ENCODE peak calls at places on chromosomes 12 and 14, in four cellular contexts. One of them, this sample, is unnamed.
A peak's percentile ranks its signal among the peaks of the same experiment; 100 is the strongest.

GRCh38 chr12:82862069-82862841 is 175.5 kb downstream of the TMTC2 start:
- DNase-seq in NT2/D1: no peak
- DNase-seq in stomach: no peak
- DNase-seq in spleen: no peak
- DNase-seq in this sample: no peak

GRCh38 chr12:64452559-64453329 is 824 bp downstream of the TBK1 start:
- DNase-seq in NT2/D1: no peak
- DNase-seq in stomach: peak; percentile 33
- DNase-seq in spleen: no peak
- DNase-seq in this sample: peak; percentile 73

GRCh38 chr14:96362071-96362964 is 823 bp downstream of the ATG2B start:
- DNase-seq in NT2/D1: peak; percentile 0
- DNase-seq in stomach: peak; percentile 44
- DNase-seq in spleen: peak; percentile 74
- DNase-seq in this sample: peak; percentile 94

GRCh38 chr12:69059465-69060457 is 126.8 kb upstream of the CPM start:
- DNase-seq in NT2/D1: no peak
- DNase-seq in stomach: no peak
- DNase-seq in spleen: no peak
- DNase-seq in this sample: no peak

GRCh38 chr12:83821967-83822366 is 1090.6 kb downstream of the SLC6A15 start:
- DNase-seq in NT2/D1: no peak
- DNase-seq in stomach: no peak
- DNase-seq in spleen: no peak
- DNase-seq in this sample: no peak

GRCh38 chr12:57242691-57243454 is 8.1 kb downstream of the STAC3 start:
- DNase-seq in NT2/D1: peak; percentile 90
- DNase-seq in stomach: peak; percentile 63
- DNase-seq in spleen: peak; percentile 89
- DNase-seq in this sample: peak; percentile 97

GRCh38 chr12:88420460-88420859 is 159.8 kb downstream of the KITLG start:
- DNase-seq in NT2/D1: no peak
- DNase-seq in stomach: no peak
- DNase-seq in spleen: no peak
- DNase-seq in this sample: no peak

GRCh38 chr12:79121486-79121885 is 256.9 kb downstream of the SYT1 start:
- DNase-seq in NT2/D1: no peak
- DNase-seq in stomach: no peak
- DNase-seq in spleen: no peak
- DNase-seq in this sample: peak; percentile 57

GRCh38 chr12:4157122-4157521 is 116.4 kb upstream of the CCND2 start:
- DNase-seq in NT2/D1: no peak
- DNase-seq in stomach: no peak
- DNase-seq in spleen: no peak
- DNase-seq in this sample: no peak

GRCh38 chr12:69655616-69656336 is 43.3 kb downstream of the BEST3 start:
- DNase-seq in NT2/D1: no peak
- DNase-seq in stomach: no peak
- DNase-seq in spleen: no peak
- DNase-seq in this sample: no peak

GRCh38 chr12:67151891-67152290 is 117.3 kb upstream of the CAND1 start:
- DNase-seq in NT2/D1: no peak
- DNase-seq in stomach: no peak
- DNase-seq in spleen: no peak
- DNase-seq in this sample: no peak

GRCh38 chr12:93323625-93324165 is 54.0 kb upstream of the NUDT4 start:
- DNase-seq in NT2/D1: no peak
- DNase-seq in stomach: no peak
- DNase-seq in spleen: no peak
- DNase-seq in this sample: no peak

GRCh38 chr14:102849522-102850379 is 72.5 kb downstream of the TRAF3 start:
- DNase-seq in NT2/D1: no peak
- DNase-seq in stomach: peak; percentile 43
- DNase-seq in spleen: no peak
- DNase-seq in this sample: no peak

GRCh38 chr12:51635371-51635770 is 44.3 kb downstream of the SCN8A start:
- DNase-seq in NT2/D1: no peak
- DNase-seq in stomach: no peak
- DNase-seq in spleen: no peak
- DNase-seq in this sample: no peak

GRCh38 chr12:38056701-38057689 is 259.6 kb upstream of the ALG10B start:
- DNase-seq in NT2/D1: peak; percentile 89
- DNase-seq in stomach: no peak
- DNase-seq in spleen: no peak
- DNase-seq in this sample: no peak

GRCh38 chr12:6938353-6939186 is 5.0 kb upstream of the RNU7-1 start:
- DNase-seq in NT2/D1: no peak
- DNase-seq in stomach: no peak
- DNase-seq in spleen: peak; percentile 88
- DNase-seq in this sample: no peak

GRCh38 chr12:100229036-100229635 is 28.5 kb downstream of the ACTR6 start:
- DNase-seq in NT2/D1: no peak
- DNase-seq in stomach: no peak
- DNase-seq in spleen: no peak
- DNase-seq in this sample: peak; percentile 45

GRCh38 chr12:112111931-112112330 is 3.3 kb upstream of the NAA25 start:
- DNase-seq in NT2/D1: no peak
- DNase-seq in stomach: no peak
- DNase-seq in spleen: no peak
- DNase-seq in this sample: no peak

GRCh38 chr12:58341791-58342190 is 400.4 kb downstream of the ATP23 start:
- DNase-seq in NT2/D1: no peak
- DNase-seq in stomach: no peak
- DNase-seq in spleen: no peak
- DNase-seq in this sample: no peak

GRCh38 chr12:54300732-54301427 is at the start of gene NFE2:
- DNase-seq in NT2/D1: peak; percentile 61
- DNase-seq in stomach: peak; percentile 66
- DNase-seq in spleen: peak; percentile 92
- DNase-seq in this sample: peak; percentile 56

GRCh38 chr14:70641548-70642312 is at the start of gene TTC9:
- DNase-seq in NT2/D1: no peak
- DNase-seq in stomach: peak; percentile 31
- DNase-seq in spleen: peak; percentile 89
- DNase-seq in this sample: peak; percentile 56

GRCh38 chr14:50321009-50321660 is 9.0 kb downstream of the DMAC2L start:
- DNase-seq in NT2/D1: no peak
- DNase-seq in stomach: peak; percentile 63
- DNase-seq in spleen: no peak
- DNase-seq in this sample: peak; percentile 96

GRCh38 chr12:98420403-98420800 is 95.0 kb upstream of the TMPO start:
- DNase-seq in NT2/D1: no peak
- DNase-seq in stomach: no peak
- DNase-seq in spleen: no peak
- DNase-seq in this sample: no peak

GRCh38 chr14:100528962-100529560 is 58.2 kb downstream of the BEGAIN start:
- DNase-seq in NT2/D1: no peak
- DNase-seq in stomach: peak; percentile 24
- DNase-seq in spleen: peak; percentile 66
- DNase-seq in this sample: no peak

GRCh38 chr12:5716991-5717390 is 228.1 kb downstream of the ANO2 start:
- DNase-seq in NT2/D1: no peak
- DNase-seq in stomach: no peak
- DNase-seq in spleen: no peak
- DNase-seq in this sample: no peak

GRCh38 chr14:69084023-69084422 is 68.9 kb downstream of the DCAF5 start:
- DNase-seq in NT2/D1: no peak
- DNase-seq in stomach: no peak
- DNase-seq in spleen: no peak
- DNase-seq in this sample: no peak

GRCh38 chr14:26872510-26872909 is 274.7 kb upstream of the NOVA1 start:
- DNase-seq in NT2/D1: no peak
- DNase-seq in stomach: peak; percentile 37
- DNase-seq in spleen: no peak
- DNase-seq in this sample: no peak

GRCh38 chr14:95564060-95564459 is 29.2 kb downstream of the GLRX5 start:
- DNase-seq in NT2/D1: no peak
- DNase-seq in stomach: no peak
- DNase-seq in spleen: no peak
- DNase-seq in this sample: no peak

GRCh38 chr14:104897286-104898194 is 27.1 kb upstream of the PLD4 start:
- DNase-seq in NT2/D1: no peak
- DNase-seq in stomach: no peak
- DNase-seq in spleen: no peak
- DNase-seq in this sample: no peak

GRCh38 chr14:104899781-104900180 is 24.9 kb upstream of the PLD4 start:
- DNase-seq in NT2/D1: no peak
- DNase-seq in stomach: no peak
- DNase-seq in spleen: no peak
- DNase-seq in this sample: no peak

GRCh38 chr14:104895786-104896642 is 28.7 kb upstream of the PLD4 start:
- DNase-seq in NT2/D1: no peak
- DNase-seq in stomach: peak; percentile 70
- DNase-seq in spleen: peak; percentile 70
- DNase-seq in this sample: peak; percentile 81

GRCh38 chr14:104898870-104899510 is 25.7 kb upstream of the PLD4 start:
- DNase-seq in NT2/D1: no peak
- DNase-seq in stomach: no peak
- DNase-seq in spleen: no peak
- DNase-seq in this sample: no peak

DNA sequence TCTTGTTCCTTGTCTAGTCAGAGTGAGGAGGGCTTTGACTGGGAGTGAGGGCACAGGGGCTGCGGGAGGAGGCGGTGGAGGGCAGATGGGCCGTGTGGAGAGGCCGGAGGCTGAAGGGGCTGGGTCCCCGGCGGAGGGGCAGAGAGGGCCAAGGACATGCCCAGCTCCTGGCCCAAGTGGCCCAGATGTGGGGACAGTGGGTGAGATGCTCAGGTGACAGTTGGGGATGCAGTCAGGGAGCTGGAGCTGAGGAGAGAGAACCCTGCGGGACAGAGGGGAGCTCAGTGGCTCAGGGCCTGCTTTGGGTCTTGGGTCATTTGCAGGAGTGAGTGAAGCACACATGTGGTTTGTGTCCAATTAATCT is 26.5 kb upstream of the PLD4 start:
- DNase-seq in NT2/D1: no peak
- DNase-seq in stomach: no peak
- DNase-seq in spleen: no peak
- DNase-seq in this sample: no peak
- H3K4me1 ChIP-seq in NT2/D1: no peaks in the 10 kb centered on the region
- H3K4me1 ChIP-seq in stomach: peaks cover 28% of the 10 kb centered on the region
- H3K4me1 ChIP-seq in spleen: peaks cover 3% of the 10 kb centered on the region
- H3K4me1 ChIP-seq in this sample: peaks cover 59% of the 10 kb centered on the region

GRCh38 chr12:124509676-124510300 is 57.6 kb downstream of the NCOR2 start:
- DNase-seq in NT2/D1: no peak
- DNase-seq in stomach: peak; percentile 65
- DNase-seq in spleen: no peak
- DNase-seq in this sample: no peak
- H3K4me1 ChIP-seq in NT2/D1: peaks cover 49% of the 10 kb centered on the region
- H3K4me1 ChIP-seq in stomach: peaks cover 91% of the 10 kb centered on the region
- H3K4me1 ChIP-seq in spleen: peaks cover 75% of the 10 kb centered on the region
- H3K4me1 ChIP-seq in this sample: peaks cover 26% of the 10 kb centered on the region

DNA sequence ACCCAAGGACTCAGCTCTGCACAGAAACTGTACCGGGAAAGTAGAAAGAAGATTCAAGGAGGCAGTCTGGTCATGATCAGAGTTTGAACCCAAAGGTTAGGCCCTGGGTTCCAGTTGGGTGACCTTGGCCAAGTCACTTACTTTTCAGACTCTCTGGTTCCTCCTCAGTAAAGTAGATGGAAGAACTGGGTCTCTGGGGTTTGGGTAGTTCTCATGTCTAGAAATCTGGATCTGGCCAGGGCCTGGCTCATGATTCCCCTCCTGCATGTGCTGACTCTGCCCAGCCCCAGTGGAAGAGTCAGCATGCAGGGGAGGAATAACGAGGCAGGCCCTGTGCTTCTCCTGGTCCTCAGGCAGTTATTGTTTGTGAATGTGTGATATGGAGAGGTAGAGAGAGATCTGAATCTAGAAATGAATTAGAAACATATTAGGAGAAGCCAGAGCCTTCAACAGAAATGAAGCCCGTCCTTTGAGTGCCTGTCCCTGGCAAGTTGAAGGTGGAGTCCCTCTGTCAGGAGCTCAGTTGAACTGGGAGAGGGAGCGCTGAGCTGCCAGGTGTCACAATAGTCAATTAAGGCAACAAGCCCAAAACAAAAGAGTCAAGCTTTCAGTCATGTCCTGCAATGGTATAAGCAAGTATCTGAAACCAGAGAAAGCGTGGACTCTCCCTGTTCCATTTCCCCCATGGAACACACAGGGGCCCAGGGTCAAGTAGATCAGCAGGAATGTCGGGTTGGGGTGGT is 131.3 kb upstream of the HIF1A start:
- DNase-seq in NT2/D1: no peak
- DNase-seq in stomach: no peak
- DNase-seq in spleen: no peak
- DNase-seq in this sample: no peak
- H3K4me1 ChIP-seq in NT2/D1: peaks cover 19% of the 10 kb centered on the region
- H3K4me1 ChIP-seq in stomach: peaks cover 52% of the 10 kb centered on the region
- H3K4me1 ChIP-seq in spleen: peaks cover 12% of the 10 kb centered on the region
- H3K4me1 ChIP-seq in this sample: peaks cover 16% of the 10 kb centered on the region

GRCh38 chr14:89327771-89328212 is 89.2 kb downstream of the FOXN3 start:
- DNase-seq in NT2/D1: no peak
- DNase-seq in stomach: no peak
- DNase-seq in spleen: no peak
- DNase-seq in this sample: no peak

GRCh38 chr14:89336338-89336737 is 80.7 kb downstream of the FOXN3 start:
- DNase-seq in NT2/D1: no peak
- DNase-seq in stomach: no peak
- DNase-seq in spleen: no peak
- DNase-seq in this sample: peak; percentile 78

GRCh38 chr14:89331398-89331797 is 85.6 kb downstream of the FOXN3 start:
- DNase-seq in NT2/D1: no peak
- DNase-seq in stomach: no peak
- DNase-seq in spleen: no peak
- DNase-seq in this sample: no peak

GRCh38 chr14:89330236-89331002 is 86.6 kb downstream of the FOXN3 start:
- DNase-seq in NT2/D1: no peak
- DNase-seq in stomach: no peak
- DNase-seq in spleen: no peak
- DNase-seq in this sample: no peak

DNA sequence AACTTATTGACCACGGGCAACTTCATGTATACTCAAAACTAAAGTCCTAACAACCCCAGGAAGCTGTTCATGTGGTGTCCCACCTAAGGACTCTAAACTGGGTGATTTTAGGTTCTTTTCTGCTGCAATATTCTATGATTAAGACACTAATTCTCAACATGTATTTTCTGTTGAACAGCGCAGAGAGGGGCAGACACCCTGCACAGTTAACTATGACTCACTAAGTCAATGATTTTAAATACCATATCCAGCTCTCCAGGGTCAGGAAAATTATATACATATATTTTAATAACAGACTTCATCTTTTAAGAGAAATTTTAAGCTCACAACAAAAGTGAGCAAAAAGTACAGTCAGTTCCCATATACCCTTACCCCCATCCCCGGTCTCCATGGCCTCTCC is 85.0 kb downstream of the FOXN3 start:
- DNase-seq in NT2/D1: no peak
- DNase-seq in stomach: no peak
- DNase-seq in spleen: no peak
- DNase-seq in this sample: no peak
- H3K4me1 ChIP-seq in NT2/D1: no peaks in the 10 kb centered on the region
- H3K4me1 ChIP-seq in stomach: peaks cover 15% of the 10 kb centered on the region
- H3K4me1 ChIP-seq in spleen: no peaks in the 10 kb centered on the region
- H3K4me1 ChIP-seq in this sample: no peaks in the 10 kb centered on the region

GRCh38 chr14:105014631-105015030 is 6.3 kb downstream of the CDCA4 start:
- DNase-seq in NT2/D1: no peak
- DNase-seq in stomach: no peak
- DNase-seq in spleen: no peak
- DNase-seq in this sample: no peak
- H3K4me1 ChIP-seq in NT2/D1: peaks cover 6% of the 10 kb centered on the region
- H3K4me1 ChIP-seq in stomach: peaks cover 14% of the 10 kb centered on the region
- H3K4me1 ChIP-seq in spleen: peaks cover 9% of the 10 kb centered on the region
- H3K4me1 ChIP-seq in this sample: peaks cover 74% of the 10 kb centered on the region

This sample was measured in Karpas-422.